ENCODE peak calls at places on chromosome 6, in four cellular contexts. R is sciatic nerve, M is HCT116, V is right cardiac atrium. K is an unnamed sample.

GRCh38 chr6:38290133-38290801 is 349.5 kb downstream of the BTBD9 start:
- ATAC-seq in R (no peak), V (no peak), M (no peak), K (no peak)

GRCh38 chr6:136586295-136586694 is 36.1 kb upstream of the MAP7 start:
- ATAC-seq in R (peak), M (no peak), V (peak), K (no peak)

GRCh38 chr6:119241124-119241491 is 108.5 kb downstream of the MAN1A1 start:
- ATAC-seq in M (no peak), V (peak), R (peak), K (no peak)

GRCh38 chr6:112300888-112301287 is 46.2 kb upstream of the RFPL4B start:
- ATAC-seq in M (no peak), V (no peak), R (no peak), K (no peak)

GRCh38 chr6:72757048-72757447 is 135.2 kb downstream of the KCNQ5 start:
- ATAC-seq in M (no peak), R (no peak), V (no peak), K (no peak)

GRCh38 chr6:10529231-10529801 is 8.2 kb downstream of the GCNT2 start:
- ATAC-seq in V (no peak), M (no peak), R (peak), K (no peak)

GRCh38 chr6:118319890-118320289 is 228.2 kb upstream of the PLN start:
- ATAC-seq in R (no peak), V (peak), M (no peak), K (no peak)

GRCh38 chr6:324729-325125 is 32.4 kb downstream of the DUSP22 start:
- ATAC-seq in M (no peak), V (no peak), R (peak), K (no peak)

GRCh38 chr6:130525378-130525777 is 159.6 kb downstream of the TMEM200A start:
- ATAC-seq in V (no peak), R (no peak), M (no peak), K (no peak)

GRCh38 chr6:77463308-77463880 is at the start of gene HTR1B:
- ATAC-seq in R (peak), V (no peak), M (peak), K (no peak)

GRCh38 chr6:34646714-34647113 is 49.9 kb downstream of the ILRUN start:
- ATAC-seq in V (no peak), R (no peak), M (no peak), K (no peak)

GRCh38 chr6:56246544-56246940 is 838 bp downstream of the COL21A1 start:
- ATAC-seq in V (no peak), M (no peak), R (peak), K (no peak)

GRCh38 chr6:57130784-57131183 is 40.8 kb downstream of the ZNF451 start:
- ATAC-seq in M (no peak), V (no peak), R (no peak), K (no peak)

GRCh38 chr6:36349240-36349639 is 12.6 kb upstream of the BNIP5 start:
- ATAC-seq in V (no peak), R (no peak), M (no peak), K (no peak)

GRCh38 chr6:130872250-130873095 is 45.3 kb downstream of the SMLR1 start:
- ATAC-seq in R (peak), M (peak), V (peak), K (no peak)

GRCh38 chr6:6633898-6634734 is 45.6 kb downstream of the LY86 start:
- ATAC-seq in R (no peak), V (no peak), M (no peak), K (no peak)

GRCh38 chr6:11096109-11096508 is 2.5 kb downstream of the SMIM13 start:
- ATAC-seq in V (no peak), M (peak), R (no peak), K (no peak)

GRCh38 chr6:44473393-44473792 is 85.9 kb downstream of the CDC5L start:
- ATAC-seq in R (no peak), V (no peak), M (no peak), K (no peak)

GRCh38 chr6:135002974-135003703 is 51.5 kb downstream of the HBS1L start:
- ATAC-seq in R (no peak), M (no peak), V (no peak), K (peak)

GRCh38 chr6:17470209-17470952 is 77.0 kb downstream of the CAP2 start:
- ATAC-seq in M (no peak), R (peak), V (no peak), K (no peak)

GRCh38 chr6:37867756-37868446 is 48.4 kb downstream of the ZFAND3 start:
- ATAC-seq in V (no peak), M (peak), R (no peak), K (peak)

GRCh38 chr6:80457044-80457933 is 350.8 kb downstream of the BCKDHB start:
- ATAC-seq in R (peak), V (peak), M (peak), K (no peak)

GRCh38 chr6:158044525-158044888 is 62.8 kb downstream of the SYNJ2 start:
- ATAC-seq in M (no peak), R (no peak), V (no peak), K (no peak)

GRCh38 chr6:14717307-14717706 is 528.6 kb upstream of the JARID2 start:
- ATAC-seq in M (no peak), R (no peak), V (no peak), K (peak)

GRCh38 chr6:35068206-35068605 is 72.9 kb downstream of the TCP11 start:
- ATAC-seq in M (no peak), R (peak), V (peak), K (no peak)

GRCh38 chr6:6492675-6493074 is 95.8 kb upstream of the LY86 start:
- ATAC-seq in M (no peak), V (no peak), R (no peak), K (no peak)

K was measured in stimulated activated memory B cell treated with anti-CD40 and anti-IgM and Interleukin-4, amounts not matched to agents 10 μg/mL and 1 μg/mL and 100 μg/mL, for 72 hours.